ENCODE peak calls at places on chromosomes 3 and 15, in five cellular contexts. D is uterus, C is GM23338, Z is cardiac muscle cell, A is BE2C. X is an unnamed sample. For H3K4me1 and H3K27me3, the result is how much of the 10 kb centered on the place peaks cover.

GRCh38 chr3:44509393-44509921 is 32.0 kb upstream of the ZNF445 start:
- DNase-seq in D (no peak), A (no peak), C (no peak), Z (peak), X (peak)

GRCh38 chr3:100496711-100497261 is 4.4 kb downstream of the TMEM45A start:
- DNase-seq in Z (no peak), C (no peak), D (no peak), A (no peak), X (no peak)

GRCh38 chr3:170425491-170426239 is 7.0 kb downstream of the CLDN11 start:
- DNase-seq in C (peak), D (no peak), A (no peak), Z (no peak), X (no peak)

GRCh38 chr3:187738400-187739124 is 6.7 kb downstream of the BCL6 start:
- DNase-seq in A (peak), D (peak), Z (peak), C (peak), X (peak)

GRCh38 chr3:38510631-38511030 is 14.5 kb downstream of the EXOG start:
- DNase-seq in A (no peak), D (no peak), C (no peak), Z (no peak), X (no peak)

GRCh38 chr3:126389112-126389791 is 5.5 kb upstream of the CFAP100 start:
- DNase-seq in D (peak), A (peak), Z (peak), C (peak), X (peak)

GRCh38 chr3:60703956-60704736 is 547.1 kb downstream of the FHIT start:
- DNase-seq in D (no peak), C (no peak), Z (no peak), A (no peak), X (no peak)

GRCh38 chr3:58521917-58522680 is 14.9 kb downstream of the ACOX2 start:
- DNase-seq in Z (peak), A (no peak), C (peak), D (no peak), X (no peak)

GRCh38 chr3:21750831-21751391 is at the start of gene ZNF385D:
- DNase-seq in D (peak), Z (peak), C (peak), A (no peak), X (no peak)

GRCh38 chr3:10283638-10284037 is 9.1 kb downstream of the GHRL start:
- DNase-seq in Z (no peak), A (peak), D (no peak), C (no peak), X (no peak)

GRCh38 chr3:113698891-113699465 is 2.5 kb upstream of the USF3 start:
- DNase-seq in A (no peak), Z (no peak), C (peak), D (peak), X (no peak)

GRCh38 chr15:85587707-85588441 is 206.9 kb downstream of the KLHL25 start:
- DNase-seq in D (no peak), A (no peak), C (no peak), Z (no peak), X (no peak)

GRCh38 chr3:12588039-12588673 is 31.3 kb downstream of the MKRN2 start:
- DNase-seq in A (no peak), C (no peak), D (no peak), Z (no peak), X (no peak)

GRCh38 chr3:38618343-38618742 is 31.1 kb downstream of the SCN5A start:
- DNase-seq in C (no peak), Z (no peak), A (no peak), D (no peak), X (no peak)

GRCh38 chr3:1969269-1969668 is 129.4 kb upstream of the CNTN4 start:
- DNase-seq in A (no peak), C (no peak), Z (no peak), D (no peak), X (peak)

GRCh38 chr15:64699767-64700388 is 75.5 kb downstream of the RBPMS2 start:
- DNase-seq in Z (peak), D (no peak), C (peak), A (peak), X (no peak)

GRCh38 chr3:172194702-172195392 is 155.5 kb downstream of the FNDC3B start:
- DNase-seq in A (peak), Z (peak), C (peak), D (no peak), X (peak)

GRCh38 chr15:67059127-67059553 is 6.3 kb upstream of the SMAD3 start:
- DNase-seq in C (no peak), D (no peak), A (no peak), Z (no peak), X (no peak)

GRCh38 chr15:90174140-90174891 is 26.8 kb upstream of the SEMA4B start:
- DNase-seq in D (peak), A (peak), C (peak), Z (peak), X (no peak)

GRCh38 chr3:62318365-62318751 is 55.0 kb downstream of the FEZF2 start:
- DNase-seq in Z (no peak), D (no peak), A (peak), C (no peak), X (no peak)

GRCh38 chr3:149909923-149910322 is 60.8 kb downstream of the PFN2 start:
- DNase-seq in A (peak), C (no peak), D (no peak), Z (peak), X (no peak)

GRCh38 chr3:127339943-127340861 is 52.4 kb upstream of the PRR20G start:
- DNase-seq in D (no peak), Z (no peak), A (no peak), C (peak), X (no peak)

GRCh38 chr3:25432191-25432720 is 4.2 kb downstream of the RARB start:
- DNase-seq in D (no peak), A (no peak), Z (no peak), C (no peak), X (no peak)

GRCh38 chr3:188683032-188683491 is 488.7 kb upstream of the TPRG1 start:
- DNase-seq in Z (no peak), A (no peak), C (no peak), D (no peak), X (no peak)

GRCh38 chr15:32826685-32827084 is 108.9 kb downstream of the GREM1 start:
- DNase-seq in D (no peak), C (no peak), A (no peak), Z (no peak), X (no peak)

GRCh38 chr3:161403251-161403650 is 31.9 kb upstream of the SPTSSB start:
- DNase-seq in D (no peak), A (no peak), Z (no peak), C (no peak), X (no peak)

GRCh38 chr3:38471260-38471857 is 17.7 kb downstream of the ACVR2B start:
- DNase-seq in D (no peak), Z (no peak), C (no peak), A (no peak), X (no peak)

GRCh38 chr3:170267793-170268192 is 45.6 kb downstream of the PRKCI start:
- DNase-seq in A (no peak), D (no peak), Z (no peak), C (no peak), X (no peak)

GRCh38 chr3:156024904-156025303 is 95.5 kb upstream of the KCNAB1 start:
- DNase-seq in C (peak), Z (peak), A (no peak), D (no peak), X (no peak)

GRCh38 chr3:30604566-30604965 is 1.8 kb upstream of the TGFBR2 start:
- DNase-seq in A (no peak), D (no peak), Z (no peak), C (no peak), X (no peak)

GRCh38 chr3:170520996-170521395 is 64.9 kb downstream of the SLC7A14 start:
- DNase-seq in A (no peak), D (no peak), C (no peak), Z (no peak), X (peak)

GRCh38 chr3:155271343-155271613 is 22.2 kb downstream of the STRIT1 start:
- DNase-seq in Z (no peak), A (no peak), D (no peak), C (no peak), X (no peak)

GRCh38 chr3:13716540-13717221 is 163.2 kb downstream of the WNT7A start:
- DNase-seq in D (no peak), Z (no peak), C (no peak), A (no peak), X (no peak)

GRCh38 chr3:134495980-134496379 is 10.1 kb downstream of the CEP63 start:
- DNase-seq in Z (no peak), D (no peak), C (no peak), A (no peak), X (no peak)

GRCh38 chr3:120450914-120451669 is at the start of gene FSTL1:
- DNase-seq in Z (peak), C (peak), D (peak), A (no peak), X (peak)

GRCh38 chr3:194240766-194241165 is 104.8 kb downstream of the HES1 start:
- DNase-seq in Z (no peak), C (no peak), A (no peak), D (no peak), X (no peak)

GRCh38 chr15:43209059-43209824 is 11.6 kb downstream of the EPB42 start:
- DNase-seq in Z (peak), A (no peak), D (no peak), C (peak), X (no peak)

GRCh38 chr3:177211503-177212277 is 14.4 kb upstream of the TBL1XR1 start:
- DNase-seq in C (no peak), A (no peak), Z (no peak), D (no peak), X (peak)

GRCh38 chr3:64224826-64225606 is at the start of gene PRICKLE2:
- DNase-seq in D (peak), A (peak), C (peak), Z (peak), X (peak)

DNA sequence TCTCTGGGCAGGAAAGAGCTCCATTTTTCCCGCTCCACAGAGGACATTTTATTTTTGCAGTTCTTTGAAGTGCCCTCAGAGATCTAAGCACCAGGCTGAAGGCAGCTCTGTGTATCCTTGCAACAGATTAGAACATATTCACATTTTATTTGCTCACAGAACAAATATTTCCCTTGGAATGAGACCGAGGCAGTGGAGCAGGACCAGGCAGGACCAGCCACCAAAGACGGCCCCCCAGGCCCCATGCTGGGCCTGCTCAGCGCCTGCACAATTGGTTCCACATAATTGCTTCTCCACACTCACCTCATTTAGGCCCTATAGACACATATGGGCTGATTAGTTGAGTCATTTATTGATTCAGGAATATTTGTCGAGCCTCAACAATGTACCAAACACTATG is 15.7 kb upstream of the ETV5 start:
- DNase-seq in Z (no peak), C (no peak), D (no peak), A (no peak), X (no peak)
- H3K4me1 ChIP-seq in Z (under half), C (half or more), D (under half), A (under half), X (under half)

GRCh38 chr3:50269460-50269859 is 513 bp downstream of the SEMA3B start:
- DNase-seq in Z (no peak), D (no peak), A (no peak), C (no peak), X (no peak)
- H3K27me3 ChIP-seq in Z (under half), D (under half), A (under half), C (under half), X (under half)

GRCh38 chr3:158094917-158095301 is 11.3 kb downstream of the SHOX2 start:
- DNase-seq in Z (no peak), D (no peak), A (no peak), C (no peak), X (no peak)

GRCh38 chr3:158095302-158095997 is 10.8 kb downstream of the SHOX2 start:
- DNase-seq in A (no peak), D (no peak), C (peak), Z (no peak), X (no peak)

GRCh38 chr3:158094235-158094916 is 11.8 kb downstream of the SHOX2 start:
- DNase-seq in D (no peak), A (no peak), Z (no peak), C (peak), X (no peak)

GRCh38 chr3:158093526-158093925 is 12.7 kb downstream of the SHOX2 start:
- DNase-seq in Z (no peak), A (no peak), D (no peak), C (no peak), X (no peak)

GRCh38 chr3:158091526-158091925 is 14.7 kb downstream of the SHOX2 start:
- DNase-seq in C (peak), Z (no peak), A (no peak), D (no peak), X (no peak)
- TF ChIP-seq CTCF in C (peak), Z (peak), A (peak), D (no peak), X (no peak)

GRCh38 chr15:78024883-78025282 is 52.6 kb downstream of the TBC1D2B start:
- DNase-seq in C (peak), A (no peak), Z (no peak), D (no peak), X (no peak)
- H3K4me1 ChIP-seq in C (under half), A (under half), Z (under half), D (under half), X (under half)

DNA sequence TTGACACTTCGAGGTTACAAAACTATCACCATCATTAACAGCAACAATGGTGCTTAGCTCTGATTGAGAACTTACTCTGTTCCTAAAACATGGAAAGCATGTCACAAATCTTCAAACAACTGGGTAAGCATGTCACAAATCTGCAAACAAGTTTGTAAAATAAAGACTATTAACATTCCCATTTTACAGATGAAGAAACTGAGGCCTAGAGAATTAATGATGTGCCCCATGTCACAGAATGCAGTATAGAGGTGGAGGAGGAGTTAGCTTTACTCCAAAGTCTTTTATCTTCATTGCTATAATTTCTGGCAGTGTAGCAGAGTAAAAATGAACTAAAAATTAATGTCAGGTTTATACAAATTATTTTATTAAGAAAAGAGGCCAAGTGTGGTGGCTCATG is 73.4 kb downstream of the NR2F2 start:
- DNase-seq in D (no peak), A (no peak), C (no peak), Z (no peak), X (no peak)
- H3K27me3 ChIP-seq in D (under half), A (under half), C (half or more), Z (half or more), X (under half)

GRCh38 chr15:88638626-88639372 is at the start of gene ISG20:
- DNase-seq in D (peak), A (peak), Z (peak), C (peak), X (peak)
- TF ChIP-seq CTCF in D (peak), A (peak), Z (peak), C (peak), X (peak)

GRCh38 chr3:122067588-122068240 is 12.6 kb downstream of the CD86 start:
- DNase-seq in C (no peak), D (no peak), A (no peak), Z (peak), X (no peak)
- H3K4me1 ChIP-seq in C (under half), D (under half), A (under half), Z (under half), X (under half)

DNA sequence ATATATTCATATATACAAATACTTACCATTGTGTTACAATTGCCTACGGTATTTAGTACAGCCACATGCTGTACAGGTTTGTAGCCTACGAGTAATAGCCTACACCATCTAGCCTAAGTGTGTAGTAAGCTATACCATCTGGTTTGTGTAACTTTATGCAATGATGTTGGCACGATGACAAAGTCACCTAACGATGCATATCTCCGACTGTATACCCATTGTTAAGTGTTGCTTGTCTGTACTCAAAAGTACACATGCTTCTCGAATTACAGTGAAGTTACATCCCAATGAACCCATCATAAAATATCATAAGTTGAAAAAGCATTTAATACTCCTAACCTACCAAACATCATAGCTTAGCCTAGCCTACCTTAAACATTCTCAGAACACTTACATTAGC is 327.1 kb downstream of the KBTBD8 start:
- DNase-seq in D (no peak), A (no peak), Z (no peak), C (no peak), X (no peak)
- H3K27me3 ChIP-seq in D (under half), A (under half), Z (under half), C (under half), X (under half)

DNA sequence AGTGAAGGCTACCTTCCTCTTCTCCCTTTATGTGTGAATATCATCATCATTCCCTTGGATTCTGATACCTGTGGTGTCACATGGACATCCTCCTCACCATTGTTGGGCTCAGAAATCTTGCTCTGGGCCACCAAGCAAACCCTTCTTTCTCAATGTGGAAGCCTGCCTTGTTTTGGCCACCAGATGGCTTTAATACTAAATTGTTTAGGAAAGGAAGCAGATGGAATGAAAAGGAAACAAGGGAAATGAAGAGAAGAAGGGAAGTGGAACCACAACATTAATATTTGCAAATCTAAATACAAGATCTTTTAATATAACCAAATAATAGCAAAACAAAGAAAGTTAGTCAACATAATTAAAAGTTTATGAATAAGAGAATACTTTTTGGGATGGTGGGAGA is 14.0 kb downstream of the FAM227B start:
- DNase-seq in A (no peak), Z (no peak), D (no peak), C (peak), X (no peak)
- TF ChIP-seq CTCF in A (no peak), Z (no peak), D (no peak), C (peak), X (no peak)

GRCh38 chr15:74420193-74420905 is 13.4 kb downstream of the SEMA7A start:
- DNase-seq in Z (no peak), C (no peak), D (no peak), A (no peak), X (no peak)
- H3K4me1 ChIP-seq in Z (under half), C (under half), D (under half), A (under half), X (under half)

X was measured in A673.